ENCODE peak calls at places on chromosome 20, in five cellular contexts. U, C, S, N and B are unnamed samples.
A peak's percentile ranks its signal among the peaks of the same experiment; 100 is the strongest.

GRCh38 chr20:49937023-49937929 is 1.1 kb downstream of the RNF114 start:
- DNase-seq in U (no peak), N (no peak), C (no peak), S (no peak), B (no peak)

GRCh38 chr20:3412600-3413392 is 5.3 kb upstream of the DNAAF9 start:
- DNase-seq in U (no peak), N (no peak), C (no peak), S (no peak), B (no peak)

GRCh38 chr20:33811763-33812672 is 870 bp downstream of the CHMP4B start:
- DNase-seq in S (peak; percentile 96), N (peak; percentile 60), C (no peak), U (no peak), B (peak; percentile 69)

GRCh38 chr20:34713194-34713943 is 9.2 kb downstream of the TP53INP2 start:
- DNase-seq in U (no peak), S (peak; percentile 99), C (no peak), N (no peak), B (peak; percentile 37)

GRCh38 chr20:54622338-54623280 is 147.2 kb downstream of the DOK5 start:
- DNase-seq in C (no peak), S (no peak), U (no peak), N (no peak), B (no peak)

GRCh38 chr20:20489054-20489453 is 121.2 kb downstream of the INSM1 start:
- DNase-seq in N (no peak), S (no peak), C (no peak), U (no peak), B (no peak)

GRCh38 chr20:62143976-62144825 is 632 bp downstream of the SS18L1 start:
- DNase-seq in U (no peak), N (no peak), C (peak; percentile 46), S (peak; percentile 78), B (peak; percentile 69)

GRCh38 chr20:20231528-20232298 is 136.2 kb upstream of the INSM1 start:
- DNase-seq in U (no peak), N (no peak), C (no peak), S (no peak), B (no peak)

GRCh38 chr20:36754656-36755222 is 8.8 kb upstream of the NDRG3 start:
- DNase-seq in S (peak; percentile 86), N (peak; percentile 60), C (peak; percentile 63), U (peak; percentile 41), B (peak; percentile 48)

GRCh38 chr20:6061544-6061943 is 7.7 kb upstream of the LRRN4 start:
- DNase-seq in N (no peak), S (no peak), U (no peak), C (no peak), B (no peak)

GRCh38 chr20:33767100-33767499 is 35.3 kb downstream of the ZNF341 start:
- DNase-seq in U (no peak), S (no peak), N (no peak), C (no peak), B (no peak)

GRCh38 chr20:10532351-10532750 is 97.2 kb downstream of the SLX4IP start:
- DNase-seq in N (no peak), S (no peak), C (no peak), U (no peak), B (no peak)

GRCh38 chr20:41567615-41568014 is 50.6 kb downstream of the CHD6 start:
- DNase-seq in U (no peak), S (no peak), C (no peak), N (no peak), B (no peak)

GRCh38 chr20:48162621-48163020 is 377.3 kb upstream of the SULF2 start:
- DNase-seq in C (no peak), S (no peak), U (no peak), N (no peak), B (no peak)

GRCh38 chr20:59821788-59822187 is 111.6 kb downstream of the SYCP2 start:
- DNase-seq in U (no peak), C (no peak), N (no peak), S (no peak), B (no peak)

GRCh38 chr20:59823030-59823423 is 110.4 kb downstream of the SYCP2 start:
- DNase-seq in U (no peak), C (peak; percentile 8), N (no peak), S (no peak), B (no peak)

GRCh38 chr20:59821201-59821600 is 112.2 kb downstream of the SYCP2 start:
- DNase-seq in S (no peak), U (no peak), N (no peak), C (peak; percentile 14), B (no peak)

GRCh38 chr20:59823456-59823855 is 110.0 kb downstream of the SYCP2 start:
- DNase-seq in U (no peak), C (no peak), S (no peak), N (no peak), B (no peak)

DNA sequence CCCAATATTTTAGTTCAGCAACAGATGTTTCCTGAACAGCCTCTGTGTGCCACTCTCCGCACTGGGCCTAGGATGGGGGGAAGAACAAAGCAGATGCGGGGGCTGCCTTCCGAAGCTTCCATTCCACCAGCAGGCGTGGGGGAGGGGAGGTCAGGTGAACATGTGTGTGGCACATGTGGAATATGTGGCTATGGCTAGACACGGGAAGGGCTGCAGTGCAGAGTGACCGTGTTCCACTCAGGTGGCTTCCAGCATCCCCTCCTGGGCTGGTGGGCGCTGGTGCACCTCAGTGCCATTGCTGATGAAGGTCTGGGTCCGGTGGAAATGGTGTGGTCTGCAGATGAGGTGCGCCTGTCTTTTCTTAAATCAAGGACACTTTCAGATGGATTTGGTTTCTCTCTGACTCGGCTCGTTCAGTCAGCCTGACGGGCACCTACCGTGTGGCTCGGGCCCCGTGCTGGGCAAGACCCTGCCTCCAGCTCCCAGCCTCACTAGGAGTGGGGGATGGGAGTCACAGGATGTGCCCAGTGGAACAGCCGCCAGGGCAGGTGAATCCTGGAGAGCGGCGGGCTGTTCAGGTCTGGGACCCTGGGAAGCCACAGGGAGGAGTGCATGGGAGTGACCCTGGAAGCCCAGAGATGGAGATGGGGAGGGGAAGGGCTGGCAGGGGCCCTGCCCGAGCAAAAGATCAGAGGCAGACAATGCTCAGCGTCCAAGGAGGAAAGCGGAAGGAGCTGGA is 111.0 kb downstream of the SYCP2 start:
- DNase-seq in N (peak; percentile 41), C (peak; percentile 34), S (no peak), U (no peak), B (no peak)
- H2BK12ac ChIP-seq in N (no peak overlapping the region), C (no peak overlapping the region), S (no peak overlapping the region), U (no peak overlapping the region), B (no peak overlapping the region)

GRCh38 chr20:32201296-32201976 is 6.1 kb downstream of the PLAGL2 start:
- DNase-seq in C (no peak), N (no peak), U (no peak), S (no peak), B (no peak)
- H3K79me1 ChIP-seq in C (peaks cover 7% of the 10 kb centered on the region), N (peaks cover 9% of the 10 kb centered on the region), U (peaks cover 11% of the 10 kb centered on the region), S (peaks cover 59% of the 10 kb centered on the region), B (peaks cover 2% of the 10 kb centered on the region)

GRCh38 chr20:51386586-51386985 is 155.9 kb downstream of the NFATC2 start:
- DNase-seq in U (no peak), C (no peak), N (no peak), S (no peak), B (no peak)
- H3K4ac ChIP-seq in U (no peak overlapping the region), C (no peak overlapping the region), N (no peak overlapping the region), S (no peak overlapping the region), B (no peak overlapping the region)

GRCh38 chr20:56501116-56501515 is 23.4 kb upstream of the FAM209A start:
- DNase-seq in N (no peak), C (no peak), U (no peak), S (no peak), B (no peak)

GRCh38 chr20:56504373-56505005 is 20.1 kb upstream of the FAM209A start:
- DNase-seq in S (peak; percentile 6), C (peak; percentile 37), U (no peak), N (peak; percentile 63), B (no peak)

GRCh38 chr20:56506103-56506502 is 18.4 kb upstream of the FAM209A start:
- DNase-seq in N (no peak), U (no peak), S (peak; percentile 18), C (no peak), B (no peak)

GRCh38 chr20:56503911-56504310 is 20.6 kb upstream of the FAM209A start:
- DNase-seq in U (no peak), S (no peak), C (no peak), N (no peak), B (no peak)
- H2BK12ac ChIP-seq in U (no peak overlapping the region), S (no peak overlapping the region), C (no peak overlapping the region), N (no peak overlapping the region), B (no peak overlapping the region)

GRCh38 chr20:2125474-2126112 is 24.0 kb downstream of the STK35 start:
- DNase-seq in N (no peak), C (no peak), U (no peak), S (no peak), B (no peak)
- H3K79me1 ChIP-seq in N (peaks cover 11% of the 10 kb centered on the region), C (no peaks in the 10 kb centered on the region), U (peaks cover 9% of the 10 kb centered on the region), S (peaks cover 53% of the 10 kb centered on the region), B (peaks cover under 1% of the 10 kb centered on the region)

GRCh38 chr20:4468114-4468513 is 253.6 kb upstream of the PRND start:
- DNase-seq in S (no peak), U (no peak), N (no peak), C (no peak), B (peak; percentile 64)
- H3K4ac ChIP-seq in S (no peak overlapping the region), U (no peak overlapping the region), N (no peak overlapping the region), C (no peak overlapping the region), B (no peak overlapping the region)

DNA sequence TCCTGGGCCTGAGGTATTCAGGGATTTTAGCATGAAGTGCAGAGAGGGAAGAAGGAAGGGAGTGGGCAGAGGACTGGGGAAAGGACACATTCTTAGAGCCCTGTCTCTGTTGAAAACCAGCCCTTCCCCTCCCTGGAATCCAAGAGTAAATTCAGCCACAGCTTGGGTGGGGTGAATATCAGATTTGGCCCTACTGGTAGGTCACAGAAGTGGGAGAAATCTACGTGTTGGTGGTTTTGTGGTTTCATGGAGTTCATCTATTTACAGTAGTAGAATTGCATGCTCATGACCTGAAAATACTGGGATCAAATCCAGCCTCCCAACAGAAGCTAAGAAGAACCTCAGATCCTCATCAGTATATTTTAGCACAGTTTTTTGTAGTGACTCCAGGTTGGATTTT is 404.4 kb downstream of the BMP2 start:
- DNase-seq in U (no peak), N (no peak), S (peak; percentile 3), C (no peak), B (no peak)
- H2BK12ac ChIP-seq in U (no peak overlapping the region), N (no peak overlapping the region), S (no peak overlapping the region), C (no peak overlapping the region), B (no peak overlapping the region)